ENCODE peak calls at places on chromosomes 11 and 22, in six cellular contexts. V, O, A, E, K and H are unnamed samples.

GRCh38 chr11:27842290-27842689 is 142.0 kb upstream of the BDNF start:
- DNase-seq in V (no peak), K (no peak), O (no peak), A (no peak), E (no peak), H (no peak)

GRCh38 chr11:111676878-111677585 is 74.8 kb downstream of the SIK2 start:
- DNase-seq in E (no peak), V (peak; percentile 32), A (no peak), K (peak; percentile 67), O (no peak), H (peak; percentile 38)

GRCh38 chr11:122048401-122048800 is 67.6 kb downstream of the BLID start:
- DNase-seq in O (no peak), K (no peak), E (no peak), A (no peak), V (no peak), H (no peak)

GRCh38 chr11:45252134-45252856 is 33.8 kb downstream of the SYT13 start:
- DNase-seq in O (no peak), V (no peak), E (no peak), A (no peak), K (peak; percentile 32), H (peak; percentile 23)

GRCh38 chr11:13667245-13667644 is 1.2 kb upstream of the FAR1 start:
- DNase-seq in V (no peak), A (no peak), O (no peak), E (no peak), K (peak; percentile 48), H (peak; percentile 22)

GRCh38 chr22:23278883-23279675 is 98.8 kb downstream of the BCR start:
- DNase-seq in V (peak; percentile 69), O (no peak), K (peak; percentile 52), A (no peak), E (no peak), H (no peak)

GRCh38 chr11:63521896-63522295 is 14.7 kb upstream of the PLAAT4 start:
- DNase-seq in K (peak; percentile 51), A (no peak), O (no peak), E (no peak), V (no peak), H (no peak)

GRCh38 chr11:96149743-96150555 is 193.0 kb downstream of the MAML2 start:
- DNase-seq in A (no peak), V (peak; percentile 36), E (no peak), K (peak; percentile 92), O (no peak), H (peak; percentile 69)

GRCh38 chr22:19853879-19854777 is 546 bp downstream of the GNB1L start:
- DNase-seq in E (no peak), V (no peak), O (no peak), K (no peak), A (no peak), H (peak; percentile 7)

GRCh38 chr11:93288767-93289166 is 41.8 kb upstream of the DEUP1 start:
- DNase-seq in V (no peak), K (no peak), E (no peak), A (no peak), O (no peak), H (no peak)

GRCh38 chr22:26853071-26853470 is 195.7 kb downstream of the MIAT start:
- DNase-seq in O (no peak), E (no peak), K (no peak), A (no peak), V (no peak), H (no peak)

GRCh38 chr11:118045191-118045590 is 31.7 kb upstream of the TMPRSS4 start:
- DNase-seq in A (no peak), V (no peak), O (no peak), K (no peak), E (no peak), H (no peak)

GRCh38 chr11:111395081-111395480 is 16.0 kb upstream of the POU2AF1 start:
- DNase-seq in E (no peak), V (no peak), A (no peak), K (no peak), O (no peak), H (no peak)

GRCh38 chr22:47196881-47197701 is 434.6 kb downstream of the TBC1D22A start:
- DNase-seq in A (peak; percentile 17), O (peak; percentile 9), K (no peak), V (no peak), E (no peak), H (no peak)

GRCh38 chr11:102467853-102468580 is 15.5 kb upstream of the TMEM123 start:
- DNase-seq in K (no peak), O (no peak), A (no peak), E (no peak), V (no peak), H (no peak)

GRCh38 chr11:34184505-34185015 is 79.1 kb downstream of the NAT10 start:
- DNase-seq in A (no peak), O (no peak), V (no peak), K (no peak), E (no peak), H (no peak)

GRCh38 chr22:26330971-26331625 is 98.0 kb upstream of the ASPHD2 start:
- DNase-seq in V (no peak), E (no peak), A (peak; percentile 62), O (no peak), K (peak; percentile 19), H (peak; percentile 17)

GRCh38 chr11:72136677-72137255 is 1.2 kb downstream of the FOLR3 start:
- DNase-seq in K (no peak), A (no peak), O (no peak), E (no peak), V (no peak), H (no peak)

GRCh38 chr11:57515332-57516060 is at the start of gene SLC43A1:
- DNase-seq in K (peak; percentile 58), E (no peak), O (peak; percentile 43), A (no peak), V (peak; percentile 42), H (peak; percentile 69)

GRCh38 chr22:46055176-46055850 is 78.4 kb upstream of the WNT7B start:
- DNase-seq in E (no peak), A (peak; percentile 41), O (peak; percentile 46), V (no peak), K (peak; percentile 67), H (peak; percentile 18)

GRCh38 chr11:57566035-57566504 is 1.4 kb downstream of the UBE2L6 start:
- DNase-seq in O (no peak), E (peak; percentile 15), K (peak; percentile 45), A (no peak), V (no peak), H (peak; percentile 64)

GRCh38 chr11:69234740-69235710 is 58.9 kb upstream of the MYEOV start:
- DNase-seq in K (no peak), A (no peak), V (no peak), O (no peak), E (no peak), H (no peak)

GRCh38 chr11:10524471-10524870 is 16.5 kb downstream of the RNF141 start:
- DNase-seq in V (no peak), O (no peak), K (no peak), E (no peak), A (no peak), H (no peak)

GRCh38 chr11:14144905-14145304 is 182.4 kb downstream of the SPON1 start:
- DNase-seq in V (no peak), E (no peak), A (no peak), O (no peak), K (no peak), H (no peak)

GRCh38 chr22:19522881-19523239 is 1.4 kb downstream of the CLDN5 start:
- DNase-seq in K (no peak), O (no peak), E (no peak), V (no peak), A (no peak), H (no peak)

GRCh38 chr22:23841736-23842404 is 3.1 kb upstream of the DERL3 start:
- DNase-seq in A (no peak), O (no peak), E (no peak), V (no peak), K (no peak), H (no peak)

GRCh38 chr11:125376856-125377255 is 119.2 kb downstream of the FEZ1 start:
- DNase-seq in V (no peak), K (peak; percentile 53), O (no peak), A (no peak), E (no peak), H (peak; percentile 8)

GRCh38 chr11:12941671-12942070 is 67.4 kb upstream of the RASSF10 start:
- DNase-seq in V (no peak), E (peak; percentile 55), O (no peak), K (peak; percentile 88), A (no peak), H (peak; percentile 79)

GRCh38 chr11:2776351-2777061 is 76.7 kb upstream of the KCNQ1OT1 start:
- DNase-seq in K (no peak), O (peak; percentile 10), E (no peak), V (no peak), A (peak; percentile 24), H (no peak)

GRCh38 chr11:47571895-47572294 is 6.5 kb downstream of the PTPMT1 start:
- DNase-seq in O (no peak), E (no peak), K (peak; percentile 72), V (no peak), A (no peak), H (peak; percentile 29)

GRCh38 chr22:48825802-48826520 is 1001.7 kb downstream of the BRD1 start:
- DNase-seq in K (no peak), V (no peak), O (no peak), A (no peak), E (no peak), H (no peak)

GRCh38 chr22:41021655-41022454 is 70.5 kb upstream of the EP300 start:
- DNase-seq in A (no peak), O (peak; percentile 46), V (peak; percentile 55), K (peak; percentile 35), E (no peak), H (peak; percentile 56)

GRCh38 chr11:47314992-47315391 is 37.5 kb downstream of the MYBPC3 start:
- DNase-seq in K (no peak), E (no peak), V (no peak), O (no peak), A (no peak), H (no peak)

GRCh38 chr11:367956-368413 is 1.3 kb upstream of the B4GALNT4 start:
- DNase-seq in E (no peak), V (no peak), O (no peak), K (no peak), A (no peak), H (no peak)

GRCh38 chr22:38706101-38706884 is 549 bp downstream of the GTPBP1 start:
- DNase-seq in V (no peak), O (no peak), A (no peak), K (peak; percentile 14), E (no peak), H (peak; percentile 44)

GRCh38 chr11:95092549-95093324 is 3.1 kb downstream of the ENDOD1 start:
- DNase-seq in A (no peak), O (no peak), E (no peak), V (peak; percentile 92), K (peak; percentile 77), H (peak; percentile 67)
- TF ChIP-seq CTCF in A (peak; percentile 50), O (peak; percentile 58), E (peak; percentile 59), V (peak; percentile 68), K (peak; percentile 75), H (peak; percentile 64)

GRCh38 chr22:43015677-43016042 is 711 bp upstream of the PACSIN2 start:
- DNase-seq in K (no peak), A (no peak), O (no peak), E (no peak), V (no peak), H (no peak)
- H3K4me3 ChIP-seq in K (peak overlapping the region; percentile 83), A (peak overlapping the region; percentile 75), O (peak overlapping the region; percentile 89), E (peak overlapping the region; percentile 80), V (peak overlapping the region; percentile 66), H (peak overlapping the region; percentile 61)

GRCh38 chr11:43557553-43558031 is 122.9 kb upstream of the HSD17B12 start:
- DNase-seq in O (no peak), E (no peak), K (no peak), V (no peak), A (no peak), H (no peak)
- TF ChIP-seq CTCF in O (peak; percentile 23), E (peak; percentile 27), K (peak; percentile 26), V (peak; percentile 52), A (peak; percentile 21), H (peak; percentile 32)

GRCh38 chr11:65442952-65443351 is 20.4 kb downstream of the NEAT1 start:
- DNase-seq in A (no peak), V (no peak), O (peak; percentile 8), E (no peak), K (peak; percentile 36), H (peak; percentile 41)
- H3K4me3 ChIP-seq in A (no peak overlapping the region), V (no peak overlapping the region), O (no peak overlapping the region), E (no peak overlapping the region), K (no peak overlapping the region), H (no peak overlapping the region)